ENCODE peak calls at places on chromosomes 11 and 22, in four cellular contexts. Z is GM13976, M is adrenal gland, V is cardiac fibroblast. L is an unnamed sample.

GRCh38 chr11:132653237-132653636 is 879.1 kb downstream of the OPCML start:
- DNase-seq in Z (no peak), M (no peak), V (no peak), L (no peak)

GRCh38 chr11:96361778-96362177 is 18.8 kb upstream of the MAML2 start:
- DNase-seq in V (peak; percentile 41), Z (no peak), M (no peak), L (no peak)

GRCh38 chr11:13674799-13675509 is 6.5 kb downstream of the FAR1 start:
- DNase-seq in Z (no peak), V (peak; percentile 36), M (no peak), L (no peak)

GRCh38 chr11:126345759-126346585 is 9.5 kb upstream of the ST3GAL4 start:
- DNase-seq in V (peak; percentile 66), Z (no peak), M (peak; percentile 97), L (no peak)

GRCh38 chr22:26589367-26589844 is 526 bp downstream of the TPST2 start:
- DNase-seq in V (peak; percentile 23), M (peak; percentile 62), Z (peak; percentile 45), L (no peak)

GRCh38 chr11:70493891-70494290 is 95.6 kb downstream of the CTTN start:
- DNase-seq in Z (no peak), V (no peak), M (no peak), L (no peak)

GRCh38 chr11:57802411-57802810 is 40.8 kb downstream of the CTNND1 start:
- DNase-seq in Z (no peak), V (no peak), M (no peak), L (no peak)

GRCh38 chr11:70281114-70281729 is 10.7 kb downstream of the PPFIA1 start:
- DNase-seq in V (peak; percentile 92), Z (no peak), M (peak; percentile 83), L (no peak)

GRCh38 chr11:119525180-119525854 is 102.3 kb upstream of the THY1 start:
- DNase-seq in V (no peak), M (no peak), Z (no peak), L (no peak)

GRCh38 chr11:121889168-121889567 is 226.8 kb downstream of the BLID start:
- DNase-seq in M (no peak), Z (no peak), V (peak; percentile 27), L (no peak)

GRCh38 chr11:15114501-15115475 is at the start of gene INSC:
- DNase-seq in V (no peak), Z (no peak), M (no peak), L (no peak)

GRCh38 chr11:124669193-124669592 is 4.3 kb downstream of the SIAE start:
- DNase-seq in Z (peak; percentile 72), V (peak; percentile 73), M (peak; percentile 20), L (no peak)

GRCh38 chr11:86068138-86068861 is 584 bp downstream of the PICALM start:
- DNase-seq in Z (peak; percentile 51), V (peak; percentile 43), M (peak; percentile 50), L (no peak)

GRCh38 chr22:50269573-50270301 is 443 bp downstream of the MAPK11 start:
- DNase-seq in V (peak; percentile 32), M (no peak), Z (peak; percentile 82), L (no peak)

GRCh38 chr11:71935338-71935925 is 6.6 kb downstream of the RNF121 start:
- DNase-seq in V (no peak), M (no peak), Z (no peak), L (no peak)

GRCh38 chr22:21082248-21082647 is 36.5 kb downstream of the LRRC74B start:
- DNase-seq in M (no peak), V (no peak), Z (no peak), L (no peak)

GRCh38 chr11:5229388-5229787 is 2.5 kb upstream of the HBB start:
- DNase-seq in Z (no peak), V (no peak), M (no peak), L (no peak)

DNA sequence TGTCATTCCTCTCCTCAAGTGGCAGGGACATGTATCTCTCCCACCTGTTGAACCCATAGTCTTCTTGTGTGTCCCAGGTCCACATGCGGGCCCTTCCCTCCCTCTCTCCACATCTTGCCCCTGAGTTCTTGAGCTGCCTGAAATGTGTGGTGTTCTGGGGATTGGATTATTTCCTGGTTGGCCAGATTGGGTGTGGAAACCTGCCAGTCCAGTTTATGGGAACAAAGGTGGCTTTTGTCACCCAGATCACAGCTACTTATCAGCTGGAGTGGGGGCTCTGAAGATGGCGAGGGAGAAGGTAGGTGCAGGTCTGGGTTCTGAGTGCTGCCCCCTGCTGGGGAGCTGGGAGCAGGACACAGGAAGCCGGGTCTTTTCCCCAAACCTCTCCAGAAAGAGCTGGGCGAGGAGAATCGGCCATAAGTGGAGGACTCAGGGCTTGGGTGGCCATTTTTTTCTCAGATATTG is 14.2 kb downstream of the DTX4 start:
- DNase-seq in V (peak; percentile 17), Z (peak; percentile 80), M (no peak), L (no peak)
- TF ChIP-seq CTCF in V (peak; percentile 66), Z (peak; percentile 55), M (peak; percentile 17), L (peak; percentile 87)

GRCh38 chr11:17719028-17719939 is at the start of gene MYOD1:
- DNase-seq in M (no peak), Z (no peak), V (peak; percentile 14), L (no peak)

GRCh38 chr11:17721242-17721999 is 2.0 kb downstream of the MYOD1 start:
- DNase-seq in V (no peak), Z (no peak), M (no peak), L (no peak)

GRCh38 chr11:17720796-17721171 is 1.4 kb downstream of the MYOD1 start:
- DNase-seq in V (no peak), M (no peak), Z (no peak), L (no peak)

GRCh38 chr11:17718510-17718962 is 835 bp upstream of the MYOD1 start:
- DNase-seq in M (no peak), V (no peak), Z (no peak), L (no peak)

GRCh38 chr11:17719940-17720795 is 797 bp downstream of the MYOD1 start:
- DNase-seq in V (peak; percentile 10), Z (no peak), M (no peak), L (no peak)
- TF ChIP-seq CTCF in V (no peak), Z (no peak), M (no peak), L (peak; percentile 56)

GRCh38 chr11:75585271-75585670 is 23.2 kb downstream of the SERPINH1 start:
- DNase-seq in M (no peak), Z (no peak), V (no peak), L (no peak)

GRCh38 chr11:75579841-75580240 is 17.8 kb downstream of the SERPINH1 start:
- DNase-seq in Z (no peak), V (no peak), M (no peak), L (no peak)

GRCh38 chr11:75582461-75582934 is 20.4 kb downstream of the SERPINH1 start:
- DNase-seq in Z (no peak), M (no peak), V (no peak), L (no peak)

GRCh38 chr11:75583710-75584658 is 21.9 kb downstream of the SERPINH1 start:
- DNase-seq in V (peak; percentile 47), M (peak; percentile 74), Z (peak; percentile 56), L (no peak)

DNA sequence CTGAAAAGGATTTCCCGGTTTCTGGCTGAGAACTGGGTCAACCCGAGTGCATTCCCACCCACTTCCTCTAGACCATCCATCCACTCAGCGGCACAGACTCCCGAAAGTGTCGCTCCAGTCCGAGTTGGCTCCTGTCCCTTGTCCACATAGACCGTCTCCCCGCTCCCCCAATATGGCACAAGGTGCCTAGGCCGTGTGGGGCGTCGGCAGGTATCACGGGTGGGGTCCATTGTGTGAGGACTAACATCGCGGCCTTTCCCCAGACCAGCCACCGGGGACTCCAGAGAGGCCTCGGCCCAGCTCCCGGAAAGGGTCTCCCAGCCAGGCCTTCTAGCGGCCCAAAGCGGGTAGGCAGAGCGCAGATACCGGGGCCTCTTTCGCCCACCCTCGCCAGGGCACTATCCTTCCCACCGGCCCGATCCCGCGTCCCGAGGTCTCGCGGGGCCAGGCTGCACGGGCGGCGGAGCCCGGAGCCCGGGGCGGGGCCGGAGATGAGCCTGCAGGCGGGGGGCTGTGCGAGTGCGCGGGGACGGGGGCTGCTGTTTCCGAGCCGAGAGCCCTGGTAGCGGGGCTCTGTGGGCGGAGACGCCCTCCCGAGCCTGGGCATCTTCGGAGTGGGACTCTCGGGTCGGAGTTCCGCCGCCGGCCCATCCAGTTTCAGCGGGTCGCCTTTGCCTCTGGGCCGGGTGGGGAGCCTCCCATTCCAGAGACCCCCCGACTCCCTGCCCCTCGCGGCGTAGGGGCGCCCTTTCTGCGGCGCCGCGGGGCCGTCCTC is 21.1 kb downstream of the SERPINH1 start:
- DNase-seq in Z (peak; percentile 83), V (peak; percentile 62), M (peak; percentile 69), L (peak; percentile 82)
- TF ChIP-seq CTCF in Z (no peak), V (peak; percentile 50), M (no peak), L (peak; percentile 71)

GRCh38 chr22:44357296-44357961 is 44.7 kb upstream of the SHISAL1 start:
- DNase-seq in M (no peak), V (no peak), Z (no peak), L (no peak)
- TF ChIP-seq CTCF in M (no peak), V (peak; percentile 17), Z (no peak), L (peak; percentile 56)

GRCh38 chr11:83827940-83828554 is 541.9 kb upstream of the CCDC90B start:
- DNase-seq in Z (peak; percentile 16), V (peak; percentile 66), M (no peak), L (no peak)
- TF ChIP-seq CTCF in Z (peak; percentile 40), V (peak; percentile 57), M (peak; percentile 38), L (peak; percentile 79)

L was measured in type B pancreatic cell.